ENCODE peak calls at places on chromosomes 7 and 10, in four cellular contexts. Q, E, U and V are unnamed samples.

GRCh38 chr10:69898524-69898923 is 96.8 kb downstream of the COL13A1 start:
- DNase-seq in Q (no peak), U (no peak), E (no peak), V (no peak)

GRCh38 chr10:124670849-124671248 is 73.3 kb downstream of the FAM53B start:
- DNase-seq in Q (no peak), E (no peak), U (no peak), V (no peak)

GRCh38 chr10:42640610-42641229 is 2.4 kb upstream of the ZNF33B start:
- DNase-seq in E (no peak), U (peak; percentile 85), Q (no peak), V (peak; percentile 8)

GRCh38 chr10:76829724-76830123 is 807.9 kb downstream of the KCNMA1 start:
- DNase-seq in U (no peak), E (no peak), Q (no peak), V (no peak)

GRCh38 chr10:12791728-12792127 is 209.8 kb downstream of the CCDC3 start:
- DNase-seq in Q (no peak), U (no peak), E (no peak), V (no peak)

GRCh38 chr7:135341049-135341448 is 107.4 kb downstream of the STRA8 start:
- DNase-seq in E (no peak), Q (no peak), U (no peak), V (no peak)

GRCh38 chr10:100140070-100140469 is 45.8 kb downstream of the ERLIN1 start:
- DNase-seq in Q (no peak), U (no peak), E (no peak), V (no peak)

GRCh38 chr7:29806793-29807178 is 478 bp downstream of the WIPF3 start:
- DNase-seq in U (no peak), Q (no peak), E (no peak), V (no peak)

GRCh38 chr7:133602291-133602690 is 349.4 kb downstream of the EXOC4 start:
- DNase-seq in E (peak; percentile 77), U (no peak), Q (peak; percentile 26), V (peak; percentile 59)

GRCh38 chr7:90771281-90771680 is 175.2 kb downstream of the CDK14 start:
- DNase-seq in Q (peak; percentile 23), U (no peak), E (peak; percentile 31), V (no peak)

GRCh38 chr10:131875501-131875900 is 25.3 kb upstream of the PPP2R2D start:
- DNase-seq in E (no peak), Q (no peak), U (no peak), V (no peak)

GRCh38 chr10:82867056-82867455 is 992.1 kb downstream of the NRG3 start:
- DNase-seq in E (no peak), Q (no peak), U (no peak), V (no peak)

GRCh38 chr7:45919947-45920542 is 1.0 kb downstream of the IGFBP3 start:
- DNase-seq in U (no peak), E (no peak), Q (no peak), V (no peak)

GRCh38 chr10:18260308-18260971 is 120.2 kb downstream of the CACNB2 start:
- DNase-seq in U (no peak), Q (no peak), E (no peak), V (no peak)

GRCh38 chr7:120733143-120733542 is 124.8 kb downstream of the TSPAN12 start:
- DNase-seq in Q (peak; percentile 77), U (no peak), E (peak; percentile 84), V (peak; percentile 38)

GRCh38 chr7:87702326-87702725 is 74.1 kb downstream of the RUNDC3B start:
- DNase-seq in E (peak; percentile 27), U (no peak), Q (peak; percentile 52), V (peak; percentile 4)

GRCh38 chr7:84194484-84195260 is at the start of gene SEMA3A:
- DNase-seq in U (peak; percentile 43), E (peak; percentile 78), Q (peak; percentile 69), V (peak; percentile 72)

GRCh38 chr7:51124321-51124720 is 192.3 kb downstream of the COBL start:
- DNase-seq in Q (no peak), U (no peak), E (no peak), V (no peak)

GRCh38 chr10:8985651-8986050 is 931.2 kb downstream of the GATA3 start:
- DNase-seq in E (no peak), U (no peak), Q (no peak), V (no peak)

GRCh38 chr10:30088178-30088577 is 28.8 kb upstream of the JCAD start:
- DNase-seq in Q (no peak), E (no peak), U (no peak), V (no peak)

GRCh38 chr7:55247466-55247865 is 117.7 kb upstream of the LANCL2 start:
- DNase-seq in E (peak; percentile 45), Q (no peak), U (no peak), V (no peak)

GRCh38 chr7:17535776-17536175 is 237.3 kb downstream of the AHR start:
- DNase-seq in U (no peak), E (no peak), Q (no peak), V (no peak)

GRCh38 chr7:138538996-138539644 is 79.1 kb downstream of the TRIM24 start:
- DNase-seq in Q (no peak), U (no peak), E (no peak), V (no peak)

GRCh38 chr10:504131-504611 is 185.3 kb downstream of the DIP2C start:
- DNase-seq in Q (no peak), U (no peak), E (no peak), V (no peak)

GRCh38 chr7:151793531-151793935 is 83.4 kb downstream of the PRKAG2 start:
- DNase-seq in Q (no peak), U (no peak), E (no peak), V (no peak)

GRCh38 chr10:29590598-29591415 is 44.0 kb downstream of the SVIL start:
- DNase-seq in E (peak; percentile 28), Q (no peak), U (no peak), V (peak; percentile 80)

GRCh38 chr7:112358456-112358855 is 91.8 kb upstream of the IFRD1 start:
- DNase-seq in U (no peak), Q (no peak), E (no peak), V (no peak)

GRCh38 chr10:93710333-93710909 is 8.0 kb upstream of the FRA10AC1 start:
- DNase-seq in Q (no peak), U (no peak), E (no peak), V (no peak)

GRCh38 chr10:126661841-126662520 is 8.5 kb downstream of the C10orf90 start:
- DNase-seq in Q (no peak), U (no peak), E (peak; percentile 87), V (no peak)

GRCh38 chr10:91683976-91684375 is 51.1 kb upstream of the PPP1R3C start:
- DNase-seq in U (no peak), E (peak; percentile 61), Q (peak; percentile 76), V (no peak)

GRCh38 chr10:94180576-94180975 is 182.2 kb downstream of the NOC3L start:
- DNase-seq in Q (no peak), E (no peak), U (no peak), V (no peak)

GRCh38 chr10:74081192-74081803 is 69.3 kb downstream of the AP3M1 start:
- DNase-seq in Q (no peak), U (no peak), E (peak; percentile 49), V (peak; percentile 80)